ENCODE peak calls at places on chromosomes 6 and 20, in five cellular contexts. One of them, this sample, is unnamed.
A peak's percentile ranks its signal among the peaks of the same experiment; 100 is the strongest.

GRCh38 chr6:90157441-90157840 is 139.2 kb downstream of the BACH2 start:
- DNase-seq in Peyer's patch: no peak
- DNase-seq in heart left ventricle: no peak
- DNase-seq in HCT116: no peak
- DNase-seq in testis: no peak
- DNase-seq in this sample: no peak

GRCh38 chr6:96542702-96543101 is 20.2 kb upstream of the FHL5 start:
- DNase-seq in Peyer's patch: no peak
- DNase-seq in heart left ventricle: no peak
- DNase-seq in HCT116: no peak
- DNase-seq in testis: no peak
- DNase-seq in this sample: peak; percentile 32

GRCh38 chr6:166952567-166953464 is 3.5 kb downstream of the RNASET2 start:
- DNase-seq in Peyer's patch: peak; percentile 37
- DNase-seq in heart left ventricle: no peak
- DNase-seq in HCT116: no peak
- DNase-seq in testis: no peak
- DNase-seq in this sample: no peak

GRCh38 chr6:116450769-116451740 is 10.1 kb upstream of the CALHM6 start:
- DNase-seq in Peyer's patch: peak; percentile 47
- DNase-seq in heart left ventricle: no peak
- DNase-seq in HCT116: no peak
- DNase-seq in testis: no peak
- DNase-seq in this sample: no peak

GRCh38 chr6:106476326-106477105 is 116.0 kb downstream of the CRYBG1 start:
- DNase-seq in Peyer's patch: no peak
- DNase-seq in heart left ventricle: no peak
- DNase-seq in HCT116: no peak
- DNase-seq in testis: no peak
- DNase-seq in this sample: no peak

GRCh38 chr6:160431791-160432404 is 83.7 kb downstream of the SLC22A3 start:
- DNase-seq in Peyer's patch: no peak
- DNase-seq in heart left ventricle: no peak
- DNase-seq in HCT116: no peak
- DNase-seq in testis: peak; percentile 55
- DNase-seq in this sample: no peak

GRCh38 chr6:21601341-21601740 is 7.8 kb downstream of the SOX4 start:
- DNase-seq in Peyer's patch: no peak
- DNase-seq in heart left ventricle: no peak
- DNase-seq in HCT116: no peak
- DNase-seq in testis: no peak
- DNase-seq in this sample: no peak

GRCh38 chr6:151052021-151052646 is 186.6 kb downstream of the MTHFD1L start:
- DNase-seq in Peyer's patch: no peak
- DNase-seq in heart left ventricle: no peak
- DNase-seq in HCT116: peak; percentile 66
- DNase-seq in testis: no peak
- DNase-seq in this sample: no peak

GRCh38 chr6:115891704-115892225 is 168.9 kb downstream of the FRK start:
- DNase-seq in Peyer's patch: no peak
- DNase-seq in heart left ventricle: no peak
- DNase-seq in HCT116: no peak
- DNase-seq in testis: no peak
- DNase-seq in this sample: no peak

GRCh38 chr6:163419413-163420314 is 5.1 kb downstream of the QKI start:
- DNase-seq in Peyer's patch: no peak
- DNase-seq in heart left ventricle: no peak
- DNase-seq in HCT116: no peak
- DNase-seq in testis: no peak
- DNase-seq in this sample: peak; percentile 35

GRCh38 chr6:82143041-82143481 is 104.5 kb downstream of the IBTK start:
- DNase-seq in Peyer's patch: no peak
- DNase-seq in heart left ventricle: peak; percentile 43
- DNase-seq in HCT116: no peak
- DNase-seq in testis: no peak
- DNase-seq in this sample: no peak

GRCh38 chr6:109449064-109449788 is 6.3 kb downstream of the MICAL1 start:
- DNase-seq in Peyer's patch: no peak
- DNase-seq in heart left ventricle: no peak
- DNase-seq in HCT116: no peak
- DNase-seq in testis: no peak
- DNase-seq in this sample: no peak
- TF ChIP-seq POLR2A in Peyer's patch: no peak
- TF ChIP-seq POLR2A in heart left ventricle: no peak
- TF ChIP-seq POLR2A in HCT116: no peak
- TF ChIP-seq POLR2A in testis: no peak
- TF ChIP-seq POLR2A in this sample: no peak

GRCh38 chr20:34558320-34559202 is at the start of gene MAP1LC3A:
- DNase-seq in Peyer's patch: peak; percentile 93
- DNase-seq in heart left ventricle: peak; percentile 96
- DNase-seq in HCT116: no peak
- DNase-seq in testis: peak; percentile 98
- DNase-seq in this sample: peak; percentile 99
- TF ChIP-seq POLR2A in Peyer's patch: peak; percentile 40
- TF ChIP-seq POLR2A in heart left ventricle: peak; percentile 11
- TF ChIP-seq POLR2A in HCT116: no peak
- TF ChIP-seq POLR2A in testis: peak; percentile 28
- TF ChIP-seq POLR2A in this sample: peak; percentile 82

GRCh38 chr6:145735356-145736165 is at the start of gene EPM2A:
- DNase-seq in Peyer's patch: peak; percentile 66
- DNase-seq in heart left ventricle: peak; percentile 88
- DNase-seq in HCT116: peak; percentile 65
- DNase-seq in testis: peak; percentile 83
- DNase-seq in this sample: peak; percentile 86
- TF ChIP-seq POLR2A in Peyer's patch: peak; percentile 38
- TF ChIP-seq POLR2A in heart left ventricle: no peak
- TF ChIP-seq POLR2A in HCT116: peak; percentile 89
- TF ChIP-seq POLR2A in testis: no peak
- TF ChIP-seq POLR2A in this sample: peak; percentile 59

DNA sequence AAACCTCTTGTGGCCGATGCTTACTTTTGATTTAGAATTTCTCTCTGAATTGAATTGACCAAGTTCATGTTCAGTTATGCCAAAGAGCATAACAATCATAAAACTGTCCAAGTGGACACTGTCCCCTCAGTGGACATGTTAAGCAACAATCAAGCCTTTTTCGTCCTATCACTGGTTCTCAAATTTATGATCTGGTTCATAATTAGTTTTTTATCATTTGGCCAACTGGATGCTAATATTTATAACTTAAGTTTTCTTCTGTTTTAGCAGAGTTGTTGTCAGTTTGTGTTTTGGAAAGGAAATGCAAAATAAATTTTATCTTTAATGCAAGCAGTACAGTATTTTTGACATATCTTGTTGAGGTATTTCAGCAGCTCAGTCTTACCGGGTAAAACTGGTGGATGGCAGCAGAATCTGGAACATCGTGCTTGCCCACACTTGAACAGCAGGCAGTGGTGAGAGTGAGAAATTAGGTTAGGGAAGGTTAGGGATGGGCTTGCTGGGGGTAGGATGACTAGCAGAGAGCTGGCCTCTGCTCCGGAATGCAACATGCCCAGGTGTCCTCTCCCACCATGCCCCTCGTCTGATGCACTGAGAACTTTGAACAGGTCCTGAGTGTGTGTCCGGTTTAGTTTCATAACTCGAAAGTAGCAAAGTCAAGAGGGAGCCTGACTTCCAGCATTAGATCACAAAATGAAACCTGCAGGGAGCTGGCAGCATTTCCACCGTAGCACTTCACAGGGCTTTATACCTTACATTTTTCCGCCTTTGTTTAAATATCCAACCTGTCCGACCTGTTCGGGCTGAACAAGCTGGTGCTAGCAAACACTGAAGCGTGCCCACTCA is 93.1 kb downstream of the RREB1 start:
- DNase-seq in Peyer's patch: no peak
- DNase-seq in heart left ventricle: no peak
- DNase-seq in HCT116: no peak
- DNase-seq in testis: no peak
- DNase-seq in this sample: peak; percentile 30
- TF ChIP-seq POLR2A in Peyer's patch: no peak
- TF ChIP-seq POLR2A in heart left ventricle: no peak
- TF ChIP-seq POLR2A in HCT116: no peak
- TF ChIP-seq POLR2A in testis: no peak
- TF ChIP-seq POLR2A in this sample: no peak